ENCODE peak calls at places on chromosomes 13 and 19, in four cellular contexts. D is A549, U is mammary epithelial cell, V is aorta. R is an unnamed sample.

GRCh38 chr13:30004204-30004603 is 153.8 kb upstream of the UBL3 start:
- DNase-seq in U (peak), V (no peak), D (peak), R (no peak)

GRCh38 chr13:106858910-106859309 is 291.0 kb upstream of the ARGLU1 start:
- DNase-seq in D (no peak), U (no peak), V (no peak), R (no peak)

GRCh38 chr19:11420429-11420893 is 1.3 kb upstream of the RGL3 start:
- DNase-seq in U (no peak), V (peak), D (no peak), R (no peak)

GRCh38 chr19:33064117-33064777 is 441 bp downstream of the RHPN2 start:
- DNase-seq in V (no peak), U (no peak), D (peak), R (peak)

GRCh38 chr19:3293560-3293959 is 69.1 kb downstream of the CELF5 start:
- DNase-seq in D (no peak), V (no peak), U (no peak), R (no peak)

GRCh38 chr13:86757236-86757978 is 913.8 kb upstream of the SLITRK5 start:
- DNase-seq in D (no peak), U (peak), V (no peak), R (no peak)

GRCh38 chr19:14418743-14419037 is 451 bp downstream of the DDX39A start:
- DNase-seq in U (no peak), D (no peak), V (no peak), R (no peak)

GRCh38 chr19:39052243-39052746 is 19.9 kb upstream of the FBXO27 start:
- DNase-seq in D (peak), U (peak), V (peak), R (no peak)

GRCh38 chr19:55042344-55042678 is 4.2 kb upstream of the GP6 start:
- DNase-seq in U (no peak), D (no peak), V (no peak), R (no peak)

GRCh38 chr13:39777527-39778061 is 122.1 kb downstream of the COG6 start:
- DNase-seq in V (no peak), U (peak), D (peak), R (peak)

DNA sequence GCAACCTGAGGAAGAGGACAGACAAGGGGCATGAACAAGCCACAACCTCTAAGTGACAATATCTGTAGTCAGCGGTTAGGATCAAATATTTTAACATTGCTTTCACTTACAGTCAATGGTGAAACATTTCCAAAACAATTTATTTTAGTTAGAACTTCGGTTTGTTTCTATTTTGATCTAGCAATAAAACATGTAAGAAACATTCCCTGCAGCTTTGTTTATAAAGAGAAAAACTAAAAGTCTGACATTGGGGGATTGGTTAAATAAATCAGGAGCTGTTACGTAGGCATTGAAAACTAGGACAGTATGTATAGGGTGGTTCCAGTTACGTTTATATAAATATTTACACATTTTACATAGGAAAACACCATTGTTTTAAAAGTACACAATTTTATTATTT is 3.4 kb downstream of the URI1 start:
- DNase-seq in U (no peak), V (no peak), D (no peak), R (no peak)
- H3K27ac ChIP-seq in U (no peak), V (no peak), D (no peak), R (no peak)

GRCh38 chr13:114077938-114078335 is 54.5 kb downstream of the RASA3 start:
- DNase-seq in U (no peak), D (no peak), V (peak), R (no peak)
- H3K27ac ChIP-seq in U (no peak), D (no peak), V (no peak), R (peak)

GRCh38 chr19:2266183-2266993 is 10.2 kb upstream of the JSRP1 start:
- DNase-seq in U (peak), D (no peak), V (peak), R (no peak)
- H3K27ac ChIP-seq in U (no peak), D (peak), V (no peak), R (peak)

GRCh38 chr19:35118268-35119026 is 2.8 kb downstream of the FXYD3 start:
- DNase-seq in U (no peak), D (no peak), V (peak), R (no peak)
- H3K27ac ChIP-seq in U (peak), D (no peak), V (no peak), R (peak)

GRCh38 chr13:72852207-72852606 is 70.3 kb downstream of the PIBF1 start:
- DNase-seq in U (no peak), V (no peak), D (no peak), R (no peak)
- H3K27ac ChIP-seq in U (no peak), V (no peak), D (no peak), R (no peak)

GRCh38 chr13:111278258-111278657 is 42.2 kb upstream of the TEX29 start:
- DNase-seq in U (no peak), V (no peak), D (no peak), R (no peak)

GRCh38 chr13:111278711-111279110 is 41.7 kb upstream of the TEX29 start:
- DNase-seq in U (no peak), V (no peak), D (no peak), R (no peak)

GRCh38 chr13:111280226-111280625 is 40.2 kb upstream of the TEX29 start:
- DNase-seq in U (no peak), V (no peak), D (no peak), R (no peak)

GRCh38 chr13:111280666-111281577 is 39.5 kb upstream of the TEX29 start:
- DNase-seq in D (no peak), V (no peak), U (no peak), R (no peak)

DNA sequence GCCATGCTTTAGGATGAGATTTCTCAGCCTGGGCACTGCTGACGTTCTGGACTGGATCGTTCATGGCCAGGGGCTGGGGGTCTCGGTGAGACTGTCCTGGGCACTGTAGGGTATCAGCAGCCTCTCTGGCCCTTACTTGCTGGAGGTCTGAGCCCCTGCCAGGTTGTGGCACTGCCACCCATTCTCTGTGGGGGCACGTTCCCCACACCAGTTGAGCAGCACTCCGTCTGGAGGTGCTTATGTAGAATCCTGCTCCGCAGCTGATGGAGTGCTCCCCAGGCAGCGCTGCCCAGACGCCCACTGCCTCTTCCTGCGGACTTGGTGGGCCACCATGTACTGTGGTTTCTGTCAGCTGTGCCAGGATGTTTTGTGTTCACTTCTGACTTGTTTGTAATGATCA is 41.2 kb upstream of the TEX29 start:
- DNase-seq in U (no peak), D (no peak), V (no peak), R (no peak)
- H3K27ac ChIP-seq in U (no peak), D (no peak), V (no peak), R (no peak)

R was measured in RWPE1.